ENCODE peak calls at places on chromosomes 11 and 22, in five cellular contexts. E is WTC11, J is GM12878, M is nephron progenitor cell, V is sigmoid colon. U is an unnamed sample.

GRCh38 chr11:1254733-1255132 is 31.9 kb downstream of the MUC5B start:
- DNase-seq in V (no peak), E (no peak), M (no peak), J (no peak), U (no peak)

GRCh38 chr11:129979046-129979605 is 23.5 kb downstream of the PRDM10 start:
- DNase-seq in J (no peak), V (no peak), M (no peak), E (no peak), U (no peak)

GRCh38 chr11:122044086-122044485 is 71.9 kb downstream of the BLID start:
- DNase-seq in M (no peak), J (no peak), V (no peak), E (no peak), U (no peak)

GRCh38 chr11:117023178-117023577 is 75.0 kb downstream of the SIK3 start:
- DNase-seq in E (no peak), V (no peak), M (no peak), J (no peak), U (no peak)

GRCh38 chr11:90243534-90243933 is 20.7 kb upstream of the CHORDC1 start:
- DNase-seq in M (no peak), J (no peak), E (no peak), V (no peak), U (no peak)

GRCh38 chr11:120337896-120338840 is 2.0 kb downstream of the ARHGEF12 start:
- DNase-seq in V (no peak), J (no peak), M (no peak), E (no peak), U (no peak)

GRCh38 chr11:102727890-102728289 is 3.1 kb upstream of the MMP8 start:
- DNase-seq in V (no peak), E (no peak), J (no peak), M (no peak), U (no peak)

GRCh38 chr11:73237471-73238290 is 19.6 kb downstream of the P2RY2 start:
- DNase-seq in V (peak; percentile 44), J (no peak), M (no peak), E (no peak), U (no peak)

GRCh38 chr22:23248583-23248982 is 68.3 kb downstream of the BCR start:
- DNase-seq in J (no peak), V (no peak), E (no peak), M (no peak), U (no peak)

GRCh38 chr11:80593981-80594380 is 1153.2 kb upstream of the TENM4 start:
- DNase-seq in V (no peak), M (no peak), E (no peak), J (no peak), U (no peak)

GRCh38 chr11:101292661-101293240 is 163.1 kb upstream of the PGR start:
- DNase-seq in E (no peak), V (no peak), J (no peak), M (no peak), U (no peak)

GRCh38 chr22:38984224-38984623 is 2.1 kb downstream of the APOBEC3B start:
- DNase-seq in V (no peak), J (no peak), M (no peak), E (no peak), U (no peak)

GRCh38 chr11:114987171-114987760 is 308.9 kb downstream of the NXPE2 start:
- DNase-seq in J (no peak), M (no peak), E (no peak), V (no peak), U (no peak)

GRCh38 chr11:2312232-2313042 is 10.6 kb downstream of the TSPAN32 start:
- DNase-seq in M (no peak), J (no peak), E (no peak), V (peak; percentile 74), U (no peak)

GRCh38 chr11:96332236-96332761 is 10.7 kb downstream of the MAML2 start:
- DNase-seq in E (no peak), V (no peak), M (no peak), J (no peak), U (no peak)

GRCh38 chr11:34269694-34270245 is 88.0 kb downstream of the ABTB2 start:
- DNase-seq in M (no peak), V (no peak), J (no peak), E (no peak), U (no peak)

GRCh38 chr11:110362916-110363574 is 66.6 kb upstream of the RDX start:
- DNase-seq in E (peak; percentile 25), M (peak; percentile 28), J (no peak), V (no peak), U (no peak)

GRCh38 chr11:110125632-110126031 is 32.4 kb downstream of the ZC3H12C start:
- DNase-seq in J (no peak), M (no peak), V (no peak), E (no peak), U (no peak)

GRCh38 chr11:74669311-74670160 is 61.7 kb downstream of the CHRDL2 start:
- DNase-seq in E (no peak), M (no peak), V (no peak), J (no peak), U (peak; percentile 52)

GRCh38 chr22:47098121-47098520 is 335.7 kb downstream of the TBC1D22A start:
- DNase-seq in E (no peak), J (no peak), M (no peak), V (no peak), U (no peak)

GRCh38 chr11:19101803-19102520 is 15.0 kb upstream of the ZDHHC13 start:
- DNase-seq in V (no peak), M (no peak), J (no peak), E (no peak), U (no peak)

GRCh38 chr22:31083377-31083768 is 2.3 kb downstream of the SMTN start:
- DNase-seq in M (no peak), J (no peak), E (no peak), V (no peak), U (no peak)

GRCh38 chr11:103222801-103223200 is 113.6 kb downstream of the DYNC2H1 start:
- DNase-seq in E (no peak), J (no peak), V (no peak), M (no peak), U (no peak)

GRCh38 chr11:118343981-118344521 is at the start of gene CD3G:
- DNase-seq in V (no peak), J (no peak), M (no peak), E (no peak), U (no peak)

GRCh38 chr11:12185914-12186313 is 75.5 kb downstream of the MICAL2 start:
- DNase-seq in J (no peak), M (no peak), E (no peak), V (no peak), U (no peak)

GRCh38 chr11:121767433-121767832 is 314.7 kb upstream of the SORL1-AS1 start:
- DNase-seq in E (no peak), V (no peak), M (no peak), J (peak; percentile 54), U (no peak)

GRCh38 chr11:1348748-1349073 is 39.3 kb upstream of the TOLLIP start:
- DNase-seq in M (no peak), E (no peak), V (peak; percentile 48), J (no peak), U (no peak)

GRCh38 chr11:111923951-111924350 is 5.2 kb downstream of the C11orf52 start:
- DNase-seq in M (no peak), E (no peak), J (no peak), V (peak; percentile 29), U (no peak)

GRCh38 chr11:26847459-26847858 is 125.6 kb upstream of the SLC5A12 start:
- DNase-seq in E (no peak), V (peak; percentile 70), J (no peak), M (no peak), U (no peak)

GRCh38 chr11:125078516-125079140 is 15.5 kb downstream of the SLC37A2 start:
- DNase-seq in V (no peak), J (no peak), E (no peak), M (no peak), U (no peak)

GRCh38 chr11:45919276-45919675 is 1.6 kb upstream of the PEX16 start:
- DNase-seq in J (no peak), E (no peak), V (peak; percentile 54), M (no peak), U (no peak)

DNA sequence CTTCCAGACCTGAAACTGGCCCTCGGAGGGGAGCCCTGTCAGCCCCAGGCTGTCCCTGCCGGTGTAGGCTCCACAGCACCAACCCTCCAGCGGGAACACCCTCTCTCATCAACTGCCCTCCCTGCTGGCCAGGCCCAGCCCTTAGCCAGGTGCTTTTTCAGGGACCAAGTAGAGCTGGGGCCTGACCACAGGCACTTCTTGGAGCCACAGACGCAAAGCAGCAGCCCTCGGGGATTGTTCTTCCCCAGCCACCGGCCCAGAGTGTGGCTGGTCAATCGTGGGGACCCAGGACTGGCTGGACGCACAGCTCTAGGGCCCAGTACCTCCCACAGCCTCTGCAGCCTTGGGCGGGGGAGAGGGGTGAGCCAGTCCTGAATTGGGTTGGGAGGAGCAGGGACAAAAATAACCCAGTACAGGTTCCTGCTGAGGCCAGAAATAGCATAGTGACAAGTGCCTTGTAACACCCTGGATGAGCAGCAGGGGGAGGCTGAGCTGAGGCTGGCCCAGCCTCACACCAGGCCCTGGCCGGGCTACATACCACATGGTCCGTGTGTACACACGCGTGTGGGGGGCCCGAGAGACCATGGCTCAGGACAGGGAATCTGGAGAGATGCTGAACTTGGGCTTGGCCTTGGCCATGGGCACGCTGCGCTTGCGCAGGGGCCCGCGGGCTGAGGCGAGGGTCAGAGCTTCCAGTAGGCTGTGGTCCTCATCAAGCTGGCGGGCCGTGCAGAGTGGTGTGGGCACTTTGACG is 2.0 kb downstream of the KCNJ11 start:
- DNase-seq in E (peak; percentile 67), J (no peak), M (peak; percentile 70), V (no peak), U (no peak)
- TF ChIP-seq CTCF in E (peak; percentile 61), J (peak; percentile 78), M (peak; percentile 55), V (peak; percentile 30), U (peak; percentile 74)

GRCh38 chr11:134725939-134726639 is 314.0 kb upstream of the B3GAT1 start:
- DNase-seq in V (no peak), M (peak; percentile 33), E (peak; percentile 50), J (no peak), U (no peak)
- TF ChIP-seq CTCF in V (no peak), M (peak; percentile 38), E (no peak), J (no peak), U (peak; percentile 59)

DNA sequence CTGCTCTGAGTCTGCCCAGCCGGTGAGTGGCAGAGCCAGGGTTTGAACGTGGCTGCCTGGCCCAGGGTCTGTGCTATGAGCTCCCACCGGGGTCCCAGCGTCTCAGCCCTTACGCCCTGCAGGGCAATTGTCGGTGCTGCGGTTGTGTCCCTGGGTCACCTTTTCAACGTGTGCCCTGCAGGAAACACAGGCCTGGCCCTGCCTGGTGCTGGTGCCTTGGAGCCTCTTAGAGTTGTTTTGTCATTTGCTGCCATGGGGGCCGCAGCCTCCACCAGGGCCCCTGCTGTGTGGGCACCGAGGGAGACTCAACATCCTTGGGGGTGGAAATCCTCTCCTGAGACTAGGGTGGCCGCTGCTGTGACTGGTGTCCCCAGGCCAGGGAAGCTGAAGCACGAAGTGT is 50.6 kb upstream of the SLC22A12 start:
- DNase-seq in V (no peak), M (no peak), J (no peak), E (no peak), U (no peak)
- TF ChIP-seq CTCF in V (no peak), M (no peak), J (no peak), E (no peak), U (no peak)

GRCh38 chr22:22127100-22127499 is 117.5 kb upstream of the VPREB1 start:
- DNase-seq in E (no peak), V (no peak), J (no peak), M (no peak), U (no peak)

GRCh38 chr22:22123960-22124278 is 120.7 kb upstream of the VPREB1 start:
- DNase-seq in E (no peak), J (no peak), V (no peak), M (no peak), U (no peak)

GRCh38 chr22:22125028-22125578 is 119.5 kb upstream of the VPREB1 start:
- DNase-seq in E (no peak), M (no peak), V (no peak), J (no peak), U (no peak)

GRCh38 chr22:22124374-22124773 is 120.2 kb upstream of the VPREB1 start:
- DNase-seq in V (no peak), E (no peak), J (no peak), M (no peak), U (no peak)

GRCh38 chr22:22125579-22126468 is 118.8 kb upstream of the VPREB1 start:
- DNase-seq in J (no peak), V (no peak), M (no peak), E (no peak), U (no peak)
- TF ChIP-seq CTCF in J (peak; percentile 15), V (no peak), M (no peak), E (no peak), U (no peak)

U was measured in type B pancreatic cell.